ENCODE peak calls at places on chromosomes 13 and 19, in four cellular contexts. H is brain microvascular endothelial cell, T is fibroblast of mammary gland, M is ovary. L is an unnamed sample.

GRCh38 chr19:8609210-8610040 is 1.1 kb downstream of the ADAMTS10 start:
- DNase-seq in H (peak), T (peak), M (peak), L (peak)

GRCh38 chr13:46179576-46180368 is 2.2 kb downstream of the LCP1 start:
- DNase-seq in H (no peak), M (no peak), T (no peak), L (no peak)

GRCh38 chr13:101123028-101123427 is 293.3 kb downstream of the NALCN start:
- DNase-seq in M (no peak), H (no peak), T (no peak), L (no peak)

GRCh38 chr19:1445185-1445931 is 4.6 kb upstream of the APC2 start:
- DNase-seq in T (peak), H (peak), M (peak), L (peak)

GRCh38 chr19:35657904-35658700 is 8.2 kb upstream of the UPK1A start:
- DNase-seq in M (no peak), T (peak), H (peak), L (peak)

GRCh38 chr13:88887045-88887662 is 1216.0 kb downstream of the SLITRK5 start:
- DNase-seq in H (no peak), M (no peak), T (no peak), L (no peak)

GRCh38 chr13:31072041-31072440 is 89.7 kb downstream of the HSPH1 start:
- DNase-seq in H (peak), M (no peak), T (peak), L (peak)

GRCh38 chr19:45349430-45349941 is 8.9 kb downstream of the KLC3 start:
- DNase-seq in M (no peak), H (no peak), T (no peak), L (no peak)

GRCh38 chr19:47221890-47222289 is 9.1 kb downstream of the BBC3 start:
- DNase-seq in H (no peak), M (no peak), T (no peak), L (no peak)

GRCh38 chr19:12379732-12380443 is 14.4 kb upstream of the ZNF442 start:
- DNase-seq in T (no peak), H (no peak), M (no peak), L (no peak)

DNA sequence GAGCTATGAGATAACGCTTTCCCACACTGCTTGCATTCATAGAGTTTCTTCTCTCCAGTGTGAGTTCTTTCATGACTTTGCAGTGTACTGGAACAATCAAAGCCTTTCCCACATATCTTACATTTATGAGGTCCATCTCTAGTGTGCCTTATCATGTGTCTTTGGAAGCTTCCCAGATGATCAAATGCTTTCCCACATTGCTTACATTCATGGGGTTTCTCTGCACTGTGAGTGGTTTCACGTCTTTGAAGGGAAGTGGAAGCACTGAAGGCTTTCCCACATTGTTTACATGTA is 14.9 kb upstream of the ZNF442 start:
- DNase-seq in M (no peak), H (no peak), T (no peak), L (no peak)
- H3K4me3 ChIP-seq in M (no peak), H (no peak), T (no peak), L (no peak)

GRCh38 chr13:110474713-110475112 is 86.8 kb downstream of the RAB20 start:
- DNase-seq in M (no peak), H (no peak), T (no peak), L (no peak)

GRCh38 chr13:110476220-110476617 is 85.3 kb downstream of the RAB20 start:
- DNase-seq in T (no peak), H (no peak), M (no peak), L (no peak)

GRCh38 chr13:110477711-110478245 is 83.7 kb downstream of the RAB20 start:
- DNase-seq in M (no peak), H (no peak), T (no peak), L (no peak)

GRCh38 chr13:110475117-110475516 is 86.4 kb downstream of the RAB20 start:
- DNase-seq in T (no peak), H (no peak), M (no peak), L (no peak)

DNA sequence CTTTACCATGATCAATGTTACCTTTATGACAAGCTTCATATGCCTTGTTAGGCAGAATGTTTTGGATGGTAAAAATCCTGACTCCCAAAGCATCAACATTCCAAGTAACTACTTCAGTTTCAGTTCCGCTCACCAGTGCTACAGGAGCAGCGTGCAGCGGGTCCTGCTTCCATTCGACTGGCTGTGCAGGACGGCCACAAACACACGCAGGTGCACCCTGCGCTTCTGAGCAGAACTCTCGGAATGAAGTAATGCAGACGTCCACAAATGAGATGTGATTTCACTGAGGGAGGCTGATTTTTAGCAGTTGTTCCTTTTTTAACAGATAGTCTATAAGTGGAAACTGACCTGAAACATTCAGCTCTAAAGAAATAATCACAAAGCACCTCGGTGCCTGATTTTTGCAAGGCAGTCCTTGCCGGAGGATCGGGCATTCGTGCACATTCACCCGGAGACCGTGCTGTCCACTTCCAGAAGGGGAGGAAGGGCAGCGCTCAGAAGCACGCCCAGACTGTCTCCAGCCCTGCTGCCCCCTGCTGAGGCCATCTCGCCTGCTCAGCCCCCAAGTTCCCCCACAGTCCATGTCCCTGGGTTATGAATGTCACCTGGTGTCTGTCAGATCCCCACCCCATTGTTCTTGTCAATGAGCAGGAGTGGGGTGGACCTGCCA is 85.8 kb downstream of the RAB20 start:
- DNase-seq in M (no peak), T (no peak), H (no peak), L (no peak)
- TF ChIP-seq CTCF in M (no peak), T (no peak), H (no peak), L (no peak)

DNA sequence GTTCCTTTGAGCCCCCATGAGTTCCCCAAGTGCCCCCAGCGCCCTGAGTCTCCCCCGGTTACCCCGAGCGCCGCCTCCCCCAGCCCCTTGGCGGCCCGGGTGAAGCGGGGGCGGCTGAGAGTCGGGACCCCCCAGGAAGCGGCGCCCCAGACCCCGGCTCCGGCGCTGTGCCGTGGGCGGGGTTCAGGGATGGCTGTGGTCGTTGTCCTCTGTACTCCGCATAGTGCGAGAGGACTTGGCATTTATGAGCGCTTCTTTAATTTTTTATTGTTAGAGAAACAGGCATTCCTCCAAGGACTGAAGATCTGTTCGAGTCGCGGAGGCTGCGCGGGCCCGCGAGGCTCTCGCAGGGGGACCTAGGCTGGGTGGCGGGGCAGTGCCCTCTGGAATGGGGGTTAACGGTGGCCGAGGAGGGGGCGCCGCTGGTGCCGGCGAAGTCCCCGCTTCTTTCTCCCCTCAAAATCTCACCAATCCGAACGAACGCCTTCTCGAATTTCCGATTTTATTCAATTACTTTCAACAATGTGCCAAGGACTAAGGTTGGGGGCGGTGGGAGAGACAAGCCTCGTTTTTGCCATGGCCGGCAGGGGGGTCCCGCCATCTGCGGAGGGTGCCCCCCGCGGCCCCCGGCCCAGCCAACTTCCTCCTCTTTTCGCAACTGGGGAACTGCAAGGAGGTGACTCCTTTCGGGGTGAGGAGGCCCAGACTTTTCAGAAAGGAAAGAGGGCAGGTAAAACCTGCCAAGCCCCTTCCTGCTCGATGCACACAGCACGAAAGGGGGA is 595 bp upstream of the GJB2 start:
- DNase-seq in M (no peak), T (no peak), H (no peak), L (no peak)
- H3K4me3 ChIP-seq in M (peak), T (peak), H (peak), L (peak)

GRCh38 chr19:30047355-30047895 is 105.4 kb downstream of the URI1 start:
- DNase-seq in T (no peak), H (no peak), M (no peak), L (no peak)

GRCh38 chr19:30049844-30050667 is 108.0 kb downstream of the URI1 start:
- DNase-seq in H (no peak), T (no peak), M (no peak), L (no peak)

GRCh38 chr19:30049226-30049625 is 107.2 kb downstream of the URI1 start:
- DNase-seq in T (no peak), M (no peak), H (no peak), L (no peak)

GRCh38 chr19:30044273-30045259 is 102.5 kb downstream of the URI1 start:
- DNase-seq in M (no peak), H (no peak), T (no peak), L (no peak)

DNA sequence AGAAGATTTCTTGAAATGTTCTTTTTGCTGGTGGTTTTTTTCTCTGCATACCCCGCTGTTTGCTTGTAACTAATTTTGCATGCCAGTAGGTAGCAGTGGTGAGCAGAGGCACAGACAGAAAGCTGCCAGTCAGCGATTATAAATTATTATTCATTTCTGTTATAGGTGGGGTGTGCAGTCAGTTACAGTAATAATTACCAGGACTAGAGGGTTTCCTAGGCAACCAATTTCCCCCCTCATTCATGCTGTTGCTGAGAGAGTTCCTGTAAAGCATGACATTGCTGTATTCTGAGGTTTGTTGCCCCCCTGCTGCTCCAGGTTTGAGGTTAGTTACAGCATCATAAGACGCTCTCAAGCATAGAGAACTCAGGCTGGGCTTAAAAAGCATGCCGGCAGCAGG is 104.5 kb downstream of the URI1 start:
- DNase-seq in H (peak), T (peak), M (no peak), L (peak)
- TF ChIP-seq CTCF in H (peak), T (peak), M (no peak), L (peak)

GRCh38 chr19:43578787-43579186 is 3.2 kb downstream of the PINLYP start:
- DNase-seq in T (no peak), M (no peak), H (no peak), L (no peak)

GRCh38 chr19:43584484-43584883 is 8.9 kb downstream of the PINLYP start:
- DNase-seq in M (no peak), T (no peak), H (no peak), L (no peak)

GRCh38 chr19:43582495-43582894 is 6.9 kb downstream of the PINLYP start:
- DNase-seq in M (no peak), T (no peak), H (no peak), L (no peak)

GRCh38 chr19:43586346-43586745 is 9.6 kb downstream of the IRGQ start:
- DNase-seq in H (no peak), T (no peak), M (no peak), L (no peak)

DNA sequence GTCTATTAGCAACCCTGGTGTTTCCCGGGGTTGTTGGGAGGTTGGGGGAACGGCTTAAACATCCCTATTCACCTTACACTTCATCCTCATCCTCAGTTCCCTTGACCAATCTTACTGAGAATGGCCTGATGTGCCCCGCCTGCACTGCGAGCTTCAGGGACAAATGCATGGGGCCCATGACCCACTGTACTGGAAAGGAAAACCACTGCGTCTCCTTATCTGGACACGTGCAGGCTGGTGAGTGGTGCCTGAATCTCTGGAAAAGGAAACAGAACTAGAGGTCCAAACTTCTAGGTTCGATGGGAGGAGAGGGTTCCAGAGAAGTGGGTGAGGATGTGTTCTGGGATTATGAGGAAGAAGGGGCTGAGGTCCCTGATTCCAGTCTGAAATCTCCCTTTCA is 5.9 kb downstream of the PINLYP start:
- DNase-seq in H (no peak), M (peak), T (no peak), L (no peak)
- H3K4me3 ChIP-seq in H (no peak), M (peak), T (peak), L (no peak)